ENCODE peak calls at places on chromosomes 7 and 10, in ten cellular contexts. One of them, this sample, is unnamed.

GRCh38 chr7:112830769-112831168 is 40.6 kb upstream of the TMEM168 start:
- DNase-seq in right lobe of liver: no peak
- DNase-seq in NB4: no peak
- DNase-seq in lower lobe of right lung: no peak
- DNase-seq in AG10803: no peak
- DNase-seq in GM12865: no peak
- DNase-seq in fibroblast of villous mesenchyme: no peak
- DNase-seq in HL-60: no peak
- DNase-seq in fibroblast of mammary gland: no peak
- DNase-seq in pancreas: no peak
- DNase-seq in this sample: no peak

GRCh38 chr7:78677391-78677790 is 776.1 kb downstream of the MAGI2 start:
- DNase-seq in right lobe of liver: no peak
- DNase-seq in NB4: no peak
- DNase-seq in lower lobe of right lung: no peak
- DNase-seq in AG10803: peak; percentile 4
- DNase-seq in GM12865: no peak
- DNase-seq in fibroblast of villous mesenchyme: no peak
- DNase-seq in HL-60: no peak
- DNase-seq in fibroblast of mammary gland: no peak
- DNase-seq in pancreas: no peak
- DNase-seq in this sample: no peak

GRCh38 chr7:127874049-127874636 is 157.1 kb downstream of the LRRC4 start:
- DNase-seq in right lobe of liver: no peak
- DNase-seq in NB4: no peak
- DNase-seq in lower lobe of right lung: no peak
- DNase-seq in AG10803: no peak
- DNase-seq in GM12865: peak; percentile 31
- DNase-seq in fibroblast of villous mesenchyme: no peak
- DNase-seq in HL-60: no peak
- DNase-seq in fibroblast of mammary gland: no peak
- DNase-seq in pancreas: no peak
- DNase-seq in this sample: no peak

GRCh38 chr7:26500749-26501352 is 209.2 kb downstream of the SNX10 start:
- DNase-seq in right lobe of liver: no peak
- DNase-seq in NB4: peak; percentile 83
- DNase-seq in lower lobe of right lung: no peak
- DNase-seq in AG10803: peak; percentile 37
- DNase-seq in GM12865: peak; percentile 55
- DNase-seq in fibroblast of villous mesenchyme: peak; percentile 43
- DNase-seq in HL-60: peak; percentile 48
- DNase-seq in fibroblast of mammary gland: peak; percentile 51
- DNase-seq in pancreas: no peak
- DNase-seq in this sample: no peak

GRCh38 chr10:24762161-24762924 is 38.7 kb upstream of the ARHGAP21 start:
- DNase-seq in right lobe of liver: no peak
- DNase-seq in NB4: no peak
- DNase-seq in lower lobe of right lung: no peak
- DNase-seq in AG10803: peak; percentile 59
- DNase-seq in GM12865: no peak
- DNase-seq in fibroblast of villous mesenchyme: peak; percentile 72
- DNase-seq in HL-60: no peak
- DNase-seq in fibroblast of mammary gland: peak; percentile 21
- DNase-seq in pancreas: no peak
- DNase-seq in this sample: no peak

GRCh38 chr7:26237035-26237807 is 35.7 kb downstream of the CBX3 start:
- DNase-seq in right lobe of liver: no peak
- DNase-seq in NB4: peak; percentile 33
- DNase-seq in lower lobe of right lung: no peak
- DNase-seq in AG10803: no peak
- DNase-seq in GM12865: no peak
- DNase-seq in fibroblast of villous mesenchyme: no peak
- DNase-seq in HL-60: no peak
- DNase-seq in fibroblast of mammary gland: peak; percentile 27
- DNase-seq in pancreas: no peak
- DNase-seq in this sample: no peak

GRCh38 chr10:80443531-80443974 is 10.6 kb upstream of the TSPAN14 start:
- DNase-seq in right lobe of liver: no peak
- DNase-seq in NB4: peak; percentile 47
- DNase-seq in lower lobe of right lung: no peak
- DNase-seq in AG10803: peak; percentile 35
- DNase-seq in GM12865: peak; percentile 63
- DNase-seq in fibroblast of villous mesenchyme: peak; percentile 62
- DNase-seq in HL-60: no peak
- DNase-seq in fibroblast of mammary gland: no peak
- DNase-seq in pancreas: peak; percentile 34
- DNase-seq in this sample: peak; percentile 51

GRCh38 chr10:44300666-44301649 is 83.9 kb downstream of the CXCL12 start:
- DNase-seq in right lobe of liver: no peak
- DNase-seq in NB4: no peak
- DNase-seq in lower lobe of right lung: no peak
- DNase-seq in AG10803: peak; percentile 99
- DNase-seq in GM12865: peak; percentile 82
- DNase-seq in fibroblast of villous mesenchyme: peak; percentile 75
- DNase-seq in HL-60: no peak
- DNase-seq in fibroblast of mammary gland: peak; percentile 100
- DNase-seq in pancreas: peak; percentile 96
- DNase-seq in this sample: peak; percentile 82

GRCh38 chr7:48140001-48140681 is 31.1 kb upstream of the ABCA13 start:
- DNase-seq in right lobe of liver: peak; percentile 39
- DNase-seq in NB4: no peak
- DNase-seq in lower lobe of right lung: no peak
- DNase-seq in AG10803: peak; percentile 72
- DNase-seq in GM12865: no peak
- DNase-seq in fibroblast of villous mesenchyme: peak; percentile 81
- DNase-seq in HL-60: no peak
- DNase-seq in fibroblast of mammary gland: peak; percentile 13
- DNase-seq in pancreas: peak; percentile 38
- DNase-seq in this sample: peak; percentile 51

GRCh38 chr10:109778993-109779392 is 144.3 kb downstream of the XPNPEP1 start:
- DNase-seq in right lobe of liver: no peak
- DNase-seq in NB4: no peak
- DNase-seq in lower lobe of right lung: no peak
- DNase-seq in AG10803: no peak
- DNase-seq in GM12865: no peak
- DNase-seq in fibroblast of villous mesenchyme: no peak
- DNase-seq in HL-60: no peak
- DNase-seq in fibroblast of mammary gland: no peak
- DNase-seq in pancreas: no peak
- DNase-seq in this sample: no peak

GRCh38 chr10:62046522-62047239 is 145.2 kb downstream of the ARID5B start:
- DNase-seq in right lobe of liver: no peak
- DNase-seq in NB4: peak; percentile 83
- DNase-seq in lower lobe of right lung: no peak
- DNase-seq in AG10803: peak; percentile 70
- DNase-seq in GM12865: peak; percentile 67
- DNase-seq in fibroblast of villous mesenchyme: peak; percentile 95
- DNase-seq in HL-60: no peak
- DNase-seq in fibroblast of mammary gland: peak; percentile 68
- DNase-seq in pancreas: no peak
- DNase-seq in this sample: peak; percentile 57

GRCh38 chr7:70703785-70704184 is 428.2 kb upstream of the GALNT17 start:
- DNase-seq in right lobe of liver: no peak
- DNase-seq in NB4: no peak
- DNase-seq in lower lobe of right lung: no peak
- DNase-seq in AG10803: no peak
- DNase-seq in GM12865: no peak
- DNase-seq in fibroblast of villous mesenchyme: no peak
- DNase-seq in HL-60: no peak
- DNase-seq in fibroblast of mammary gland: no peak
- DNase-seq in pancreas: no peak
- DNase-seq in this sample: no peak

GRCh38 chr7:6533893-6534804 is 17.1 kb downstream of the GRID2IP start:
- DNase-seq in right lobe of liver: no peak
- DNase-seq in NB4: peak; percentile 49
- DNase-seq in lower lobe of right lung: no peak
- DNase-seq in AG10803: no peak
- DNase-seq in GM12865: peak; percentile 58
- DNase-seq in fibroblast of villous mesenchyme: no peak
- DNase-seq in HL-60: no peak
- DNase-seq in fibroblast of mammary gland: no peak
- DNase-seq in pancreas: no peak
- DNase-seq in this sample: no peak

GRCh38 chr10:131982796-131983195 is 1.1 kb upstream of the BNIP3 start:
- DNase-seq in right lobe of liver: no peak
- DNase-seq in NB4: no peak
- DNase-seq in lower lobe of right lung: no peak
- DNase-seq in AG10803: no peak
- DNase-seq in GM12865: no peak
- DNase-seq in fibroblast of villous mesenchyme: no peak
- DNase-seq in HL-60: no peak
- DNase-seq in fibroblast of mammary gland: no peak
- DNase-seq in pancreas: peak; percentile 43
- DNase-seq in this sample: no peak
- H3K4me3 ChIP-seq in right lobe of liver: peak overlapping the region; percentile 68
- H3K4me3 ChIP-seq in NB4: peak overlapping the region; percentile 49
- H3K4me3 ChIP-seq in lower lobe of right lung: peak overlapping the region; percentile 93
- H3K4me3 ChIP-seq in AG10803: peak overlapping the region; percentile 67
- H3K4me3 ChIP-seq in GM12865: peak overlapping the region; percentile 53
- H3K4me3 ChIP-seq in fibroblast of villous mesenchyme: peak overlapping the region; percentile 69
- H3K4me3 ChIP-seq in HL-60: peak overlapping the region; percentile 91
- H3K4me3 ChIP-seq in fibroblast of mammary gland: no peak overlapping the region
- H3K4me3 ChIP-seq in pancreas: peak overlapping the region; percentile 67
- H3K4me3 ChIP-seq in this sample: peak overlapping the region; percentile 76

DNA sequence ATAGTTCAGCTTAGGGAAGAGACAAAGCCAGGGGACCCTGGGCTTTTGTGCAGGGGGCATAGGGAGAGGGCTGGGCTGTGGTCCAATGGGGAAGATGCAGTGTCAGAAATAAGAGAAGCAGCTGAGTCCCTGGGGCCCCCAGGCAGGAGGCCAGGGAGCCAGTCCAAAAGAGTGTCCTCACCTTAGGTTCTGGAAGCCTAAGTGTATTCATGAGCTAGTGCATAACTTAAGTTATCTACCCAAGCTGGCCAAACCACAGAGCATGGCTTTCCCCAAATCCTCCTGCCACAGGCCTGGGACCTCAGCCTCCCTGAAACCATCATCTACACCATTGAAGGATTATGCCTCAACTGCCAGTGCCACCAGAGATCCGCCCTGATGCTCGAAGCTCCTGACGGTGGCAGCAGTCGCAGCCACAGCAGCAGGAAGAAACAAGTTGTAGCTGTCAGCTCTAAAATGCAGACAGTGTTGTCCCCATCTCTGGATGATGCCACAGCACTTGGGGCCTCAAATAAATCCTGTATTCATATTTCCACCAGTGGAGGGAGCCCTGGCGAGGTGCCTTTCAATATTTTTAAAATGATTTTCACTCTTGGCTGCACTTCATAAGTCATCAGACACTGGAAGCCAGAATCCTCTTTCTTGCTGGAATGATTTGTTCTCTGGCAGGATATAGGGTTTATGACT is 574.6 kb downstream of the GRID1 start:
- DNase-seq in right lobe of liver: no peak
- DNase-seq in NB4: peak; percentile 15
- DNase-seq in lower lobe of right lung: no peak
- DNase-seq in AG10803: peak; percentile 23
- DNase-seq in GM12865: peak; percentile 16
- DNase-seq in fibroblast of villous mesenchyme: no peak
- DNase-seq in HL-60: no peak
- DNase-seq in fibroblast of mammary gland: peak; percentile 14
- DNase-seq in pancreas: no peak
- DNase-seq in this sample: no peak
- TF ChIP-seq CTCF in right lobe of liver: peak; percentile 32
- TF ChIP-seq CTCF in NB4: peak; percentile 15
- TF ChIP-seq CTCF in lower lobe of right lung: peak; percentile 21
- TF ChIP-seq CTCF in AG10803: peak; percentile 18
- TF ChIP-seq CTCF in GM12865: peak; percentile 25
- TF ChIP-seq CTCF in fibroblast of villous mesenchyme: no peak
- TF ChIP-seq CTCF in HL-60: no peak
- TF ChIP-seq CTCF in fibroblast of mammary gland: peak; percentile 8
- TF ChIP-seq CTCF in pancreas: no peak
- TF ChIP-seq CTCF in this sample: no peak

DNA sequence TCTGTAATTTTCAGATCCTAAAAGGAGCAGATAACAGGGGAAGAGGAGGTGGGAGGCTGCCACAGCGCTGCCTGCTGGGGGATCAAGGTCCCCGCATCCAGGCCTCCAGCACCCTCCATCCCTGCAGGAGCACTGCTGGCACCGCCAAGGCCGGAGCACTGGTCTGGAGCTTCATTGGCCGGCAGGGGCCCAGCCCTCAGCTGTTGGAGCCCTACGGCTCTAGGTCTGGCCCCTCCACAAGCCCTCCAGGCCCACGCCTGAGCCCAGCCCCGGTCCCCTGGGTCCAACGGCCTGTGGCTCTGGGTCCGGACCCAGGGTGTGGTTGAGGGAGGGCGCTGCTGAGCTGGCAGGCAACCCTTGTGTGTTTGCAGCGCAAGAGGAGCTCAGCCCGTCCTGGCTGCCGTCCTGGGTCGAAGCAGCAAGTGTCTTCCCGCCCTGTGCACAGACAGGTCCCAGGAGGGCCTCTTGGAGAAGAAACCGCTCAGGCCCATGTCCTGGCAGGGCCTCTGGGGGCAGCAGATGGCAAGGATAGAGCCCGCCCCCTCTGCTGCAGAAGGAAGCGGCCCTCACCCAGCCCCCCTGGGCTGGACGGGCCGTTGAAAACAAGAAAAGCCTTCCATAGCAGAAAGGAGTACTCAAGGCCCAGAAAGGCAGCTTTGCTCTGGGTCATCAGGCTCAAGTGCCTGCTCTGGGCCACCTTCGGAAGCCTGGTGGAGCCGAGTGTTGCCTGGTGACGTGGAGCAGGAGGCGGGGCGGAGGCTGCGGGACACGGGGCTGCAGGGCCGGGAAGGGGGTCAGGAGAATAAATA is 54.3 kb upstream of the TNRC18 start:
- DNase-seq in right lobe of liver: no peak
- DNase-seq in NB4: peak; percentile 99
- DNase-seq in lower lobe of right lung: peak; percentile 66
- DNase-seq in AG10803: no peak
- DNase-seq in GM12865: no peak
- DNase-seq in fibroblast of villous mesenchyme: no peak
- DNase-seq in HL-60: peak; percentile 46
- DNase-seq in fibroblast of mammary gland: no peak
- DNase-seq in pancreas: no peak
- DNase-seq in this sample: no peak
- H3K4me3 ChIP-seq in right lobe of liver: no peak overlapping the region
- H3K4me3 ChIP-seq in NB4: peak overlapping the region; percentile 52
- H3K4me3 ChIP-seq in lower lobe of right lung: peak overlapping the region; percentile 48
- H3K4me3 ChIP-seq in AG10803: no peak overlapping the region
- H3K4me3 ChIP-seq in GM12865: no peak overlapping the region
- H3K4me3 ChIP-seq in fibroblast of villous mesenchyme: peak overlapping the region; percentile 18
- H3K4me3 ChIP-seq in HL-60: no peak overlapping the region
- H3K4me3 ChIP-seq in fibroblast of mammary gland: no peak overlapping the region
- H3K4me3 ChIP-seq in pancreas: no peak overlapping the region
- H3K4me3 ChIP-seq in this sample: no peak overlapping the region

DNA sequence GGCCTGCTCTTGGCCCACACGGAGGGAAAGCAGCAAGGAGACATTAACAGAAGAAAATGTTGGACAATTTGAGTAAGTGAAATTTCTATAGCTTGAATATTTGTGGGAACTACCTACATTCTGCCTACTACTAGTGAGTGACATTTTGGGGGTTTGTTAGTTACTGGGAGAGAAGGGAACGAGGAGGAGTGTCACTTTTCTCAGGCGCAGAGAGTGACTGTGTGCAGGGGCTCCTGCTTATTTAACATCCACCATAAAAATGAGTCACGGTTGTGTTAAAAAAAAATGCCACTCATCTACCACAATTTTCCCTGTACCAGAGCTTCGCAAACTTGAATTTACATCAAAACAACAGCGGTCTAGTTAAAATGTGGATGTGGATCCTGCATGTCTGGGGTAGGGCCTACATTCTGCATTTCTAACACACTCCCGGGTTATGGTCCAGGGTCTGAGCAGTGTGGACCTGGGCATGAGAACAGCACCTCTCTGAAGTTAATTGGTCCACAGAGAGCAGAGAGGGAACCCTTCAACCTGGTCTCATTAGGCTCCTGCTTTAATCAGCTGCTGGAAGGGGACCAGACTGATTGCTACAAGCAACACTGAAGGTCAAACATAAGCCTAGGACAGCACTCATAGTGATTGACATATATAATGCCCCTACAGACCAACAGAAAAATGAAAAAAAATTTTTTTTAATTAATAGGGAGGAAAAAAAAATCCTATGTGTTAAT is 41.4 kb downstream of the ICA1 start:
- DNase-seq in right lobe of liver: no peak
- DNase-seq in NB4: no peak
- DNase-seq in lower lobe of right lung: no peak
- DNase-seq in AG10803: no peak
- DNase-seq in GM12865: no peak
- DNase-seq in fibroblast of villous mesenchyme: no peak
- DNase-seq in HL-60: no peak
- DNase-seq in fibroblast of mammary gland: no peak
- DNase-seq in pancreas: no peak
- DNase-seq in this sample: no peak
- TF ChIP-seq CTCF in right lobe of liver: no peak
- TF ChIP-seq CTCF in NB4: no peak
- TF ChIP-seq CTCF in lower lobe of right lung: no peak
- TF ChIP-seq CTCF in AG10803: no peak
- TF ChIP-seq CTCF in GM12865: no peak
- TF ChIP-seq CTCF in fibroblast of villous mesenchyme: no peak
- TF ChIP-seq CTCF in HL-60: no peak
- TF ChIP-seq CTCF in fibroblast of mammary gland: no peak
- TF ChIP-seq CTCF in pancreas: no peak
- TF ChIP-seq CTCF in this sample: no peak